ENCODE peak calls at places on chromosomes 6 and 20, in nine cellular contexts. One of them, this sample, is unnamed.
A peak's percentile ranks its signal among the peaks of the same experiment; 100 is the strongest.

GRCh38 chr20:33583154-33583553 is 79.0 kb upstream of the C20orf144 start:
- DNase-seq in fibroblast of pulmonary artery: no peak
- DNase-seq in SK-N-DZ: no peak
- DNase-seq in putamen: no peak
- DNase-seq in HFFc6: no peak
- DNase-seq in caudate nucleus: no peak
- DNase-seq in thoracic aorta: no peak
- DNase-seq in nephron progenitor cell: no peak
- DNase-seq in aorta: no peak
- DNase-seq in this sample: no peak

GRCh38 chr20:44738779-44739477 is 6.7 kb upstream of the KCNK15 start:
- DNase-seq in caudate nucleus: peak; percentile 34
- DNase-seq in fibroblast of pulmonary artery: peak; percentile 80
- DNase-seq in SK-N-DZ: peak; percentile 97
- DNase-seq in nephron progenitor cell: peak; percentile 55
- DNase-seq in aorta: peak; percentile 74
- DNase-seq in putamen: peak; percentile 89
- DNase-seq in HFFc6: peak; percentile 65
- DNase-seq in thoracic aorta: no peak
- DNase-seq in this sample: peak; percentile 76

GRCh38 chr6:28090902-28091586 is 10.7 kb downstream of the ZNF165 start:
- DNase-seq in nephron progenitor cell: no peak
- DNase-seq in putamen: peak; percentile 7
- DNase-seq in HFFc6: no peak
- DNase-seq in caudate nucleus: peak; percentile 3
- DNase-seq in SK-N-DZ: no peak
- DNase-seq in fibroblast of pulmonary artery: no peak
- DNase-seq in aorta: no peak
- DNase-seq in thoracic aorta: no peak
- DNase-seq in this sample: peak; percentile 42

GRCh38 chr6:35496851-35497570 is at the start of gene TEAD3:
- DNase-seq in fibroblast of pulmonary artery: peak; percentile 61
- DNase-seq in caudate nucleus: no peak
- DNase-seq in thoracic aorta: no peak
- DNase-seq in HFFc6: peak; percentile 59
- DNase-seq in putamen: no peak
- DNase-seq in SK-N-DZ: peak; percentile 62
- DNase-seq in nephron progenitor cell: peak; percentile 88
- DNase-seq in aorta: no peak
- DNase-seq in this sample: peak; percentile 98

GRCh38 chr20:43941476-43942212 is 27.0 kb downstream of the TOX2 start:
- DNase-seq in caudate nucleus: no peak
- DNase-seq in putamen: no peak
- DNase-seq in thoracic aorta: no peak
- DNase-seq in SK-N-DZ: no peak
- DNase-seq in nephron progenitor cell: no peak
- DNase-seq in aorta: no peak
- DNase-seq in fibroblast of pulmonary artery: peak; percentile 78
- DNase-seq in HFFc6: no peak
- DNase-seq in this sample: no peak

GRCh38 chr6:53095716-53096115 is 30.5 kb downstream of the FBXO9 start:
- DNase-seq in thoracic aorta: no peak
- DNase-seq in SK-N-DZ: no peak
- DNase-seq in fibroblast of pulmonary artery: no peak
- DNase-seq in nephron progenitor cell: no peak
- DNase-seq in putamen: no peak
- DNase-seq in caudate nucleus: no peak
- DNase-seq in aorta: no peak
- DNase-seq in HFFc6: peak; percentile 46
- DNase-seq in this sample: peak; percentile 53

GRCh38 chr6:33392168-33392947 is 735 bp downstream of the KIFC1 start:
- DNase-seq in thoracic aorta: no peak
- DNase-seq in nephron progenitor cell: no peak
- DNase-seq in fibroblast of pulmonary artery: no peak
- DNase-seq in HFFc6: no peak
- DNase-seq in caudate nucleus: no peak
- DNase-seq in aorta: no peak
- DNase-seq in SK-N-DZ: no peak
- DNase-seq in putamen: no peak
- DNase-seq in this sample: no peak

GRCh38 chr6:75296811-75297779 is 12.5 kb upstream of the TMEM30A start:
- DNase-seq in fibroblast of pulmonary artery: peak; percentile 79
- DNase-seq in nephron progenitor cell: no peak
- DNase-seq in caudate nucleus: no peak
- DNase-seq in thoracic aorta: no peak
- DNase-seq in putamen: peak; percentile 67
- DNase-seq in SK-N-DZ: peak; percentile 71
- DNase-seq in HFFc6: peak; percentile 59
- DNase-seq in aorta: no peak
- DNase-seq in this sample: peak; percentile 43

GRCh38 chr20:34437330-34437986 is 74.4 kb downstream of the ITCH start:
- DNase-seq in SK-N-DZ: no peak
- DNase-seq in nephron progenitor cell: no peak
- DNase-seq in fibroblast of pulmonary artery: peak; percentile 75
- DNase-seq in caudate nucleus: no peak
- DNase-seq in aorta: no peak
- DNase-seq in HFFc6: peak; percentile 9
- DNase-seq in thoracic aorta: no peak
- DNase-seq in putamen: no peak
- DNase-seq in this sample: peak; percentile 48

GRCh38 chr20:31560900-31561598 is 44.0 kb upstream of the ID1 start:
- DNase-seq in nephron progenitor cell: no peak
- DNase-seq in fibroblast of pulmonary artery: peak; percentile 93
- DNase-seq in thoracic aorta: peak; percentile 61
- DNase-seq in SK-N-DZ: no peak
- DNase-seq in caudate nucleus: no peak
- DNase-seq in aorta: peak; percentile 75
- DNase-seq in HFFc6: peak; percentile 97
- DNase-seq in putamen: no peak
- DNase-seq in this sample: peak; percentile 84

GRCh38 chr6:156869986-156870398 is 92.8 kb downstream of the ARID1B start:
- DNase-seq in HFFc6: no peak
- DNase-seq in SK-N-DZ: no peak
- DNase-seq in putamen: no peak
- DNase-seq in nephron progenitor cell: peak; percentile 19
- DNase-seq in thoracic aorta: no peak
- DNase-seq in aorta: no peak
- DNase-seq in fibroblast of pulmonary artery: no peak
- DNase-seq in caudate nucleus: no peak
- DNase-seq in this sample: no peak

GRCh38 chr6:37130704-37131103 is 39.2 kb upstream of the PIM1 start:
- DNase-seq in caudate nucleus: no peak
- DNase-seq in SK-N-DZ: no peak
- DNase-seq in HFFc6: peak; percentile 56
- DNase-seq in fibroblast of pulmonary artery: no peak
- DNase-seq in thoracic aorta: peak; percentile 45
- DNase-seq in aorta: peak; percentile 67
- DNase-seq in putamen: no peak
- DNase-seq in nephron progenitor cell: no peak
- DNase-seq in this sample: no peak

GRCh38 chr6:40183902-40184301 is 249.6 kb upstream of the MOCS1 start:
- DNase-seq in fibroblast of pulmonary artery: no peak
- DNase-seq in SK-N-DZ: no peak
- DNase-seq in thoracic aorta: no peak
- DNase-seq in nephron progenitor cell: no peak
- DNase-seq in putamen: no peak
- DNase-seq in caudate nucleus: no peak
- DNase-seq in aorta: no peak
- DNase-seq in HFFc6: no peak
- DNase-seq in this sample: no peak

GRCh38 chr20:64244281-64244805 is 11.2 kb upstream of the PCMTD2 start:
- DNase-seq in fibroblast of pulmonary artery: no peak
- DNase-seq in aorta: no peak
- DNase-seq in putamen: no peak
- DNase-seq in nephron progenitor cell: no peak
- DNase-seq in thoracic aorta: no peak
- DNase-seq in caudate nucleus: no peak
- DNase-seq in HFFc6: no peak
- DNase-seq in SK-N-DZ: no peak
- DNase-seq in this sample: no peak

This sample was measured in GM03348.